ENCODE peak calls at places on chromosome 7, in ten cellular contexts. One of them, this sample, is unnamed.

GRCh38 chr7:119665791-119666190 is 607.2 kb upstream of the KCND2 start:
- DNase-seq in stomach: no peak
- DNase-seq in A549: no peak
- DNase-seq in IMR-90: peak; percentile 2
- DNase-seq in GM12878: no peak
- DNase-seq in esophagus muscularis mucosa: no peak
- DNase-seq in uterus: no peak
- DNase-seq in Peyer's patch: no peak
- DNase-seq in body of pancreas: no peak
- DNase-seq in ovary: no peak
- DNase-seq in this sample: no peak

GRCh38 chr7:16421333-16422099 is at the start of gene CRPPA:
- DNase-seq in ovary: peak; percentile 31
- DNase-seq in stomach: no peak
- DNase-seq in body of pancreas: peak; percentile 45
- DNase-seq in uterus: no peak
- DNase-seq in A549: no peak
- DNase-seq in GM12878: no peak
- DNase-seq in esophagus muscularis mucosa: no peak
- DNase-seq in Peyer's patch: peak; percentile 21
- DNase-seq in IMR-90: peak; percentile 21
- DNase-seq in this sample: peak; percentile 84

GRCh38 chr7:17209101-17209500 is 89.4 kb upstream of the AHR start:
- DNase-seq in ovary: no peak
- DNase-seq in body of pancreas: no peak
- DNase-seq in stomach: no peak
- DNase-seq in IMR-90: no peak
- DNase-seq in GM12878: no peak
- DNase-seq in uterus: no peak
- DNase-seq in A549: no peak
- DNase-seq in esophagus muscularis mucosa: no peak
- DNase-seq in Peyer's patch: no peak
- DNase-seq in this sample: no peak

GRCh38 chr7:113321201-113321600 is 202.8 kb upstream of the SMIM30 start:
- DNase-seq in Peyer's patch: no peak
- DNase-seq in A549: no peak
- DNase-seq in uterus: no peak
- DNase-seq in ovary: no peak
- DNase-seq in body of pancreas: no peak
- DNase-seq in IMR-90: peak; percentile 22
- DNase-seq in GM12878: no peak
- DNase-seq in esophagus muscularis mucosa: no peak
- DNase-seq in stomach: no peak
- DNase-seq in this sample: no peak

GRCh38 chr7:80078159-80078731 is 56.4 kb upstream of the GNAI1 start:
- DNase-seq in Peyer's patch: no peak
- DNase-seq in GM12878: no peak
- DNase-seq in stomach: no peak
- DNase-seq in ovary: no peak
- DNase-seq in esophagus muscularis mucosa: no peak
- DNase-seq in body of pancreas: no peak
- DNase-seq in IMR-90: peak; percentile 40
- DNase-seq in A549: peak; percentile 15
- DNase-seq in uterus: no peak
- DNase-seq in this sample: no peak

GRCh38 chr7:79988642-79989041 is 146.0 kb upstream of the GNAI1 start:
- DNase-seq in esophagus muscularis mucosa: no peak
- DNase-seq in stomach: no peak
- DNase-seq in ovary: no peak
- DNase-seq in body of pancreas: no peak
- DNase-seq in A549: no peak
- DNase-seq in Peyer's patch: no peak
- DNase-seq in GM12878: no peak
- DNase-seq in uterus: no peak
- DNase-seq in IMR-90: peak; percentile 87
- DNase-seq in this sample: no peak

GRCh38 chr7:12601302-12601869 is 30.9 kb downstream of the SCIN start:
- DNase-seq in IMR-90: no peak
- DNase-seq in body of pancreas: no peak
- DNase-seq in A549: no peak
- DNase-seq in stomach: no peak
- DNase-seq in ovary: no peak
- DNase-seq in GM12878: no peak
- DNase-seq in Peyer's patch: no peak
- DNase-seq in esophagus muscularis mucosa: no peak
- DNase-seq in uterus: no peak
- DNase-seq in this sample: no peak

GRCh38 chr7:101673951-101674350 is 44.9 kb upstream of the MYL10 start:
- DNase-seq in A549: no peak
- DNase-seq in IMR-90: no peak
- DNase-seq in ovary: no peak
- DNase-seq in body of pancreas: no peak
- DNase-seq in uterus: no peak
- DNase-seq in Peyer's patch: no peak
- DNase-seq in esophagus muscularis mucosa: no peak
- DNase-seq in GM12878: no peak
- DNase-seq in stomach: no peak
- DNase-seq in this sample: no peak

GRCh38 chr7:92766461-92767003 is 69.8 kb downstream of the CDK6 start:
- DNase-seq in IMR-90: peak; percentile 57
- DNase-seq in A549: peak; percentile 24
- DNase-seq in stomach: no peak
- DNase-seq in Peyer's patch: no peak
- DNase-seq in ovary: no peak
- DNase-seq in GM12878: no peak
- DNase-seq in esophagus muscularis mucosa: no peak
- DNase-seq in body of pancreas: no peak
- DNase-seq in uterus: no peak
- DNase-seq in this sample: no peak

GRCh38 chr7:47458486-47458885 is 123.4 kb downstream of the TNS3 start:
- DNase-seq in body of pancreas: no peak
- DNase-seq in esophagus muscularis mucosa: no peak
- DNase-seq in A549: no peak
- DNase-seq in IMR-90: no peak
- DNase-seq in Peyer's patch: no peak
- DNase-seq in GM12878: no peak
- DNase-seq in ovary: no peak
- DNase-seq in uterus: no peak
- DNase-seq in stomach: no peak
- DNase-seq in this sample: no peak

GRCh38 chr7:107035446-107035845 is 9.1 kb upstream of the PRKAR2B start:
- DNase-seq in esophagus muscularis mucosa: no peak
- DNase-seq in A549: peak; percentile 43
- DNase-seq in Peyer's patch: no peak
- DNase-seq in GM12878: no peak
- DNase-seq in IMR-90: peak; percentile 95
- DNase-seq in stomach: no peak
- DNase-seq in uterus: peak; percentile 25
- DNase-seq in body of pancreas: no peak
- DNase-seq in ovary: no peak
- DNase-seq in this sample: no peak

GRCh38 chr7:50502001-50502684 is 52.0 kb upstream of the FIGNL1 start:
- DNase-seq in A549: no peak
- DNase-seq in body of pancreas: peak; percentile 85
- DNase-seq in ovary: peak; percentile 90
- DNase-seq in esophagus muscularis mucosa: no peak
- DNase-seq in IMR-90: peak; percentile 87
- DNase-seq in Peyer's patch: no peak
- DNase-seq in GM12878: no peak
- DNase-seq in uterus: peak; percentile 92
- DNase-seq in stomach: no peak
- DNase-seq in this sample: peak; percentile 53

GRCh38 chr7:73971315-73971700 is 56.7 kb upstream of the ELN start:
- DNase-seq in IMR-90: no peak
- DNase-seq in stomach: peak; percentile 7
- DNase-seq in A549: no peak
- DNase-seq in Peyer's patch: no peak
- DNase-seq in body of pancreas: no peak
- DNase-seq in GM12878: peak; percentile 4
- DNase-seq in uterus: no peak
- DNase-seq in esophagus muscularis mucosa: no peak
- DNase-seq in ovary: no peak
- DNase-seq in this sample: no peak

GRCh38 chr7:139660317-139661042 is 117.3 kb downstream of the HIPK2 start:
- DNase-seq in stomach: peak; percentile 62
- DNase-seq in uterus: no peak
- DNase-seq in Peyer's patch: no peak
- DNase-seq in ovary: no peak
- DNase-seq in body of pancreas: peak; percentile 58
- DNase-seq in A549: no peak
- DNase-seq in GM12878: no peak
- DNase-seq in esophagus muscularis mucosa: no peak
- DNase-seq in IMR-90: no peak
- DNase-seq in this sample: no peak

GRCh38 chr7:132789281-132789680 is 213.0 kb upstream of the PLXNA4 start:
- DNase-seq in body of pancreas: no peak
- DNase-seq in stomach: no peak
- DNase-seq in A549: no peak
- DNase-seq in GM12878: no peak
- DNase-seq in IMR-90: no peak
- DNase-seq in ovary: no peak
- DNase-seq in esophagus muscularis mucosa: no peak
- DNase-seq in Peyer's patch: no peak
- DNase-seq in uterus: no peak
- DNase-seq in this sample: no peak

GRCh38 chr7:74217455-74218342 is 7.9 kb downstream of the LAT2 start:
- DNase-seq in stomach: no peak
- DNase-seq in body of pancreas: no peak
- DNase-seq in ovary: no peak
- DNase-seq in uterus: no peak
- DNase-seq in A549: no peak
- DNase-seq in esophagus muscularis mucosa: no peak
- DNase-seq in GM12878: peak; percentile 81
- DNase-seq in IMR-90: peak; percentile 28
- DNase-seq in Peyer's patch: peak; percentile 71
- DNase-seq in this sample: peak; percentile 84

GRCh38 chr7:1610678-1611302 is 41.0 kb upstream of the PSMG3 start:
- DNase-seq in Peyer's patch: no peak
- DNase-seq in uterus: no peak
- DNase-seq in ovary: no peak
- DNase-seq in IMR-90: no peak
- DNase-seq in A549: no peak
- DNase-seq in GM12878: no peak
- DNase-seq in body of pancreas: no peak
- DNase-seq in stomach: no peak
- DNase-seq in esophagus muscularis mucosa: no peak
- DNase-seq in this sample: peak; percentile 27

GRCh38 chr7:103388469-103389140 is 41.2 kb downstream of the PSMC2 start:
- DNase-seq in GM12878: no peak
- DNase-seq in uterus: no peak
- DNase-seq in esophagus muscularis mucosa: no peak
- DNase-seq in body of pancreas: no peak
- DNase-seq in stomach: no peak
- DNase-seq in IMR-90: no peak
- DNase-seq in Peyer's patch: no peak
- DNase-seq in ovary: no peak
- DNase-seq in A549: no peak
- DNase-seq in this sample: no peak
- TF ChIP-seq POLR2A in GM12878: no peak
- TF ChIP-seq POLR2A in uterus: no peak
- TF ChIP-seq POLR2A in esophagus muscularis mucosa: no peak
- TF ChIP-seq POLR2A in body of pancreas: no peak
- TF ChIP-seq POLR2A in stomach: no peak
- TF ChIP-seq POLR2A in IMR-90: no peak
- TF ChIP-seq POLR2A in Peyer's patch: no peak
- TF ChIP-seq POLR2A in ovary: no peak
- TF ChIP-seq POLR2A in A549: no peak
- TF ChIP-seq POLR2A in this sample: no peak

GRCh38 chr7:137618748-137619147 is 228.0 kb downstream of the DGKI start:
- DNase-seq in uterus: no peak
- DNase-seq in stomach: no peak
- DNase-seq in body of pancreas: no peak
- DNase-seq in GM12878: no peak
- DNase-seq in A549: no peak
- DNase-seq in esophagus muscularis mucosa: no peak
- DNase-seq in Peyer's patch: no peak
- DNase-seq in ovary: no peak
- DNase-seq in IMR-90: peak; percentile 21
- DNase-seq in this sample: no peak
- TF ChIP-seq CTCF in uterus: no peak
- TF ChIP-seq CTCF in stomach: no peak
- TF ChIP-seq CTCF in body of pancreas: no peak
- TF ChIP-seq CTCF in GM12878: no peak
- TF ChIP-seq CTCF in A549: no peak
- TF ChIP-seq CTCF in esophagus muscularis mucosa: no peak
- TF ChIP-seq CTCF in Peyer's patch: no peak
- TF ChIP-seq CTCF in ovary: no peak
- TF ChIP-seq CTCF in IMR-90: no peak
- TF ChIP-seq CTCF in this sample: no peak

GRCh38 chr7:108323305-108323832 is 132.9 kb downstream of the NRCAM start:
- DNase-seq in A549: no peak
- DNase-seq in IMR-90: no peak
- DNase-seq in GM12878: no peak
- DNase-seq in Peyer's patch: no peak
- DNase-seq in ovary: no peak
- DNase-seq in stomach: no peak
- DNase-seq in uterus: no peak
- DNase-seq in body of pancreas: no peak
- DNase-seq in esophagus muscularis mucosa: no peak
- DNase-seq in this sample: no peak
- H3K4me1 ChIP-seq in A549: peaks cover 29% of the 10 kb centered on the region
- H3K4me1 ChIP-seq in IMR-90: no peaks in the 10 kb centered on the region
- H3K4me1 ChIP-seq in GM12878: peaks cover 15% of the 10 kb centered on the region
- H3K4me1 ChIP-seq in Peyer's patch: no peaks in the 10 kb centered on the region
- H3K4me1 ChIP-seq in ovary: no peaks in the 10 kb centered on the region
- H3K4me1 ChIP-seq in stomach: no peaks in the 10 kb centered on the region
- H3K4me1 ChIP-seq in uterus: no peaks in the 10 kb centered on the region
- H3K4me1 ChIP-seq in body of pancreas: peaks cover 39% of the 10 kb centered on the region
- H3K4me1 ChIP-seq in esophagus muscularis mucosa: no peaks in the 10 kb centered on the region
- H3K4me1 ChIP-seq in this sample: peaks cover 7% of the 10 kb centered on the region

GRCh38 chr7:44884553-44885393 is 557 bp downstream of the PURB start:
- DNase-seq in body of pancreas: peak; percentile 52
- DNase-seq in Peyer's patch: peak; percentile 31
- DNase-seq in A549: no peak
- DNase-seq in uterus: peak; percentile 40
- DNase-seq in esophagus muscularis mucosa: no peak
- DNase-seq in stomach: peak; percentile 55
- DNase-seq in ovary: peak; percentile 47
- DNase-seq in IMR-90: peak; percentile 67
- DNase-seq in GM12878: no peak
- DNase-seq in this sample: peak; percentile 93

GRCh38 chr7:44887293-44887692 is 2.0 kb upstream of the PURB start:
- DNase-seq in uterus: no peak
- DNase-seq in A549: no peak
- DNase-seq in IMR-90: no peak
- DNase-seq in esophagus muscularis mucosa: no peak
- DNase-seq in Peyer's patch: no peak
- DNase-seq in body of pancreas: no peak
- DNase-seq in stomach: no peak
- DNase-seq in GM12878: no peak
- DNase-seq in ovary: no peak
- DNase-seq in this sample: no peak

GRCh38 chr7:44882899-44883298 is 2.4 kb downstream of the PURB start:
- DNase-seq in GM12878: no peak
- DNase-seq in esophagus muscularis mucosa: no peak
- DNase-seq in A549: no peak
- DNase-seq in stomach: no peak
- DNase-seq in Peyer's patch: no peak
- DNase-seq in body of pancreas: no peak
- DNase-seq in ovary: no peak
- DNase-seq in IMR-90: peak; percentile 26
- DNase-seq in uterus: no peak
- DNase-seq in this sample: no peak

GRCh38 chr7:44883961-44884360 is 1.4 kb downstream of the PURB start:
- DNase-seq in A549: no peak
- DNase-seq in IMR-90: no peak
- DNase-seq in GM12878: no peak
- DNase-seq in esophagus muscularis mucosa: no peak
- DNase-seq in ovary: no peak
- DNase-seq in body of pancreas: no peak
- DNase-seq in uterus: no peak
- DNase-seq in Peyer's patch: no peak
- DNase-seq in stomach: no peak
- DNase-seq in this sample: no peak

GRCh38 chr7:44885394-44886317 is at the start of gene PURB:
- DNase-seq in uterus: peak; percentile 93
- DNase-seq in GM12878: peak; percentile 79
- DNase-seq in A549: peak; percentile 90
- DNase-seq in ovary: peak; percentile 95
- DNase-seq in Peyer's patch: peak; percentile 95
- DNase-seq in body of pancreas: peak; percentile 95
- DNase-seq in stomach: peak; percentile 96
- DNase-seq in IMR-90: peak; percentile 98
- DNase-seq in esophagus muscularis mucosa: peak; percentile 98
- DNase-seq in this sample: peak; percentile 98
- TF ChIP-seq POLR2A in uterus: peak; percentile 97
- TF ChIP-seq POLR2A in GM12878: peak; percentile 91
- TF ChIP-seq POLR2A in A549: peak; percentile 70
- TF ChIP-seq POLR2A in ovary: peak; percentile 97
- TF ChIP-seq POLR2A in Peyer's patch: peak; percentile 89
- TF ChIP-seq POLR2A in body of pancreas: peak; percentile 90
- TF ChIP-seq POLR2A in stomach: peak; percentile 61
- TF ChIP-seq POLR2A in IMR-90: peak; percentile 90
- TF ChIP-seq POLR2A in esophagus muscularis mucosa: peak; percentile 96
- TF ChIP-seq POLR2A in this sample: peak; percentile 84

This sample was measured in spleen.